ENCODE peak calls at places on chromosome 16, in four cellular contexts. P is mesenchymal stem cell, N is IMR-90, B is neuronal stem cell. V is an unnamed sample.

GRCh38 chr16:85205747-85206471 is 93.6 kb upstream of the CIBAR2 start:
- DNase-seq in P (peak), N (peak), B (no peak), V (peak)

GRCh38 chr16:59993101-59993500 is 1259.0 kb upstream of the GOT2 start:
- DNase-seq in P (no peak), N (no peak), B (no peak), V (no peak)

GRCh38 chr16:84503751-84504395 is 586 bp downstream of the MEAK7 start:
- DNase-seq in P (peak), N (peak), B (no peak), V (no peak)

GRCh38 chr16:80552277-80552676 is 11.5 kb downstream of the DYNLRB2 start:
- DNase-seq in P (no peak), N (no peak), B (no peak), V (peak)

GRCh38 chr16:87060026-87060986 is 256.9 kb downstream of the C16orf95 start:
- DNase-seq in P (peak), N (peak), B (no peak), V (no peak)

GRCh38 chr16:59688006-59688405 is 953.9 kb upstream of the GOT2 start:
- DNase-seq in P (no peak), N (no peak), B (no peak), V (no peak)

GRCh38 chr16:52068447-52069074 is 478.4 kb downstream of the TOX3 start:
- DNase-seq in P (peak), N (peak), B (peak), V (peak)

GRCh38 chr16:12319464-12320030 is 343.0 kb downstream of the SNX29 start:
- DNase-seq in P (no peak), N (no peak), B (no peak), V (no peak)

GRCh38 chr16:728131-728889 is 1.4 kb downstream of the HAGHL start:
- DNase-seq in P (peak), N (peak), B (no peak), V (peak)

GRCh38 chr16:4976079-4976478 is 17.9 kb downstream of the SEC14L5 start:
- DNase-seq in P (no peak), N (no peak), B (no peak), V (no peak)

GRCh38 chr16:26524831-26525230 is 541.9 kb upstream of the C16orf82 start:
- DNase-seq in P (no peak), N (no peak), B (no peak), V (no peak)

GRCh38 chr16:15672514-15673167 is 22.6 kb downstream of the NDE1 start:
- DNase-seq in P (peak), N (peak), B (no peak), V (peak)

GRCh38 chr16:3115011-3115410 is 2.6 kb downstream of the ZNF205 start:
- DNase-seq in P (no peak), N (no peak), B (no peak), V (no peak)

GRCh38 chr16:14304891-14305459 is 233.9 kb downstream of the MRTFB start:
- DNase-seq in P (no peak), N (no peak), B (no peak), V (no peak)

GRCh38 chr16:55444754-55445485 is 34.1 kb upstream of the MMP2 start:
- DNase-seq in P (no peak), N (no peak), B (no peak), V (peak)

GRCh38 chr16:9820481-9821246 is 361.6 kb downstream of the GRIN2A start:
- DNase-seq in P (no peak), N (no peak), B (peak), V (no peak)

GRCh38 chr16:9817586-9817985 is 364.6 kb downstream of the GRIN2A start:
- DNase-seq in P (no peak), N (no peak), B (no peak), V (no peak)

GRCh38 chr16:9818702-9819101 is 363.5 kb downstream of the GRIN2A start:
- DNase-seq in P (no peak), N (no peak), B (no peak), V (no peak)

GRCh38 chr16:9813665-9814064 is 368.6 kb downstream of the GRIN2A start:
- DNase-seq in P (no peak), N (no peak), B (no peak), V (no peak)

DNA sequence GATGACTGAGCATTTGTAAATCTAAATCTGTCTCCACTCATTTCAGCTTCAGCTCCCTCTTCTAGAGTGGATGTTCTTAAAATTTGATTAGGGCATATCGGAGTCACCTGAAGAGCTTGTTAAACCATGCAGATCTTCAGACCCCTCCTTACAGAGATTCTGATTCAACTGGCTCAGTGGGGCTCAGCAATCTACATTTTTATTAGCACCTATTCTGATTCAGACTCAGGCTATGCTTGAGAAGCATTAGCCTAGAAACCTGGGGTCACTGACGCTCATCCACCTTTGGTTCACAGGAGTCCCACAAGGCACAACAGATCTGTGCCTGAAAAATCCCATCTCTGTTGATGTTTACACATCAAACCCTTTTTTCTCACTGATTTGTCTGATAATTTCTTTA is 365.6 kb downstream of the GRIN2A start:
- DNase-seq in P (no peak), N (no peak), B (no peak), V (no peak)
- H3K27ac ChIP-seq in P (no peak), N (no peak), B (no peak), V (no peak)

GRCh38 chr16:77993586-77993985 is 28.8 kb upstream of the CLEC3A start:
- DNase-seq in P (peak), N (peak), B (no peak), V (peak)
- H4K8ac ChIP-seq in P (peak), N (no peak), B (no peak), V (peak)

GRCh38 chr16:28062261-28063046 is 1.1 kb downstream of the GSG1L start:
- DNase-seq in P (no peak), N (no peak), B (no peak), V (no peak)
- H3K9ac ChIP-seq in P (no peak), N (no peak), B (peak), V (no peak)

GRCh38 chr16:57637424-57637823 is 9.0 kb downstream of the ADGRG1 start:
- DNase-seq in P (no peak), N (no peak), B (peak), V (no peak)

GRCh38 chr16:57639172-57639571 is 10.7 kb downstream of the ADGRG1 start:
- DNase-seq in P (peak), N (no peak), B (peak), V (no peak)

GRCh38 chr16:57638381-57638780 is 10.0 kb downstream of the ADGRG1 start:
- DNase-seq in P (no peak), N (no peak), B (no peak), V (no peak)

GRCh38 chr16:57637020-57637419 is 8.6 kb downstream of the ADGRG1 start:
- DNase-seq in P (no peak), N (no peak), B (no peak), V (no peak)

DNA sequence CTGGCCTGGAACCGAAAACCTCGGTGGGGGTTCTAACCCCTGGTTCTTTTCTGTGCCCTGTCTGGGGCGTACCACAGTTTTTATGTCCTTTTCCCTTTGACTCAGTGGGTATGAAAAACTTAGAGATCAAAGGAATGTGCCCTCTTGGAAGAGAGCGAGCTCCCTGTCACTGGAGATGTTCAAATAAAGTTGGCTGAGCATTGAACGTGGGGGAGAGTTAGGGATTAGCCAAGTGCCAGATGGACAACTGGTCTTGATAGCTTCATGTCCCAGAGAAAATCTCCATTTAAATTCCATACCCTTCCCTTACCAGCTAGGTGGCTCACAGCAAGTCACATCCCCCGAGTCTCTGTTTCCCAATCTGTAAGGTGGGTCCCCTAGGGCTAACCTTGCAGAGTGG is 9.5 kb downstream of the ADGRG1 start:
- DNase-seq in P (no peak), N (no peak), B (no peak), V (no peak)
- H3K27ac ChIP-seq in P (no peak), N (no peak), B (peak), V (no peak)

GRCh38 chr16:46711106-46711769 is 21.8 kb downstream of the ORC6 start:
- DNase-seq in P (no peak), N (no peak), B (no peak), V (peak)
- H4K8ac ChIP-seq in P (no peak), N (no peak), B (no peak), V (peak)

DNA sequence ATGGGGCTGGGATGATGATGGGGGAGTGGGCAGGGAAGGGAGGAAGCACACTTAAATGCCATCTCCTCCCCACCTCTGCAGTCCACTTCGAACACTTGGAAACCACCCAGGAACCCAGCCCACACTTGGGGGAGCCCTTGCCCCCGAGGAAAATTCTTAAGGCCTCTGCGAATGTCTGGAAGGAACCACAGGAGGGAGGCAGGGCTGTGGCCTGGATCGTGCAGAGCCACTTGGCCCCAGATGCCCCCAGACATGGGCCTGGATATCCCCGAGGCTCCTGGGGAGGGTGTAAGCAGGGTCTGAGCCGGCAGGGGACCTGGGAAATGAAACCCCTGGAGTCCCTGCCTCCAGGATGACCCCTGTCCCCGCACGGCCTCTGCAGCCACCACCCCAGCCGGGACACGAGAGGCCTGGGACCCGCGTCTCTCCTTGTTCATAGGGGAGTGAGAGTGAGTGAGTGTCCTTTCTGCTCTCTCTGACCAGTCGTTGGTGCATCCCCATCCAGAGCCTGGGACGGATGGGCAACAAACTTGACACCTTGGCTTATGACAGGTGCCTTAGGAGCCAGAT is 11.8 kb upstream of the MTSS2 start:
- DNase-seq in P (peak), N (no peak), B (no peak), V (no peak)
- H3K9ac ChIP-seq in P (no peak), N (no peak), B (no peak), V (no peak)

GRCh38 chr16:2057438-2057837 is 9.7 kb downstream of the TSC2 start:
- DNase-seq in P (no peak), N (no peak), B (no peak), V (no peak)
- H3K27ac ChIP-seq in P (no peak), N (no peak), B (no peak), V (no peak)